ENCODE peak calls at places on chromosomes 6 and 20, in nine cellular contexts. One of them, this sample, is unnamed.

GRCh38 chr6:105806486-105806920 is 279.6 kb upstream of the PRDM1 start:
- DNase-seq in fibroblast of lung: peak; percentile 76
- DNase-seq in dorsolateral prefrontal cortex: no peak
- DNase-seq in sigmoid colon: no peak
- DNase-seq in keratinocyte: no peak
- DNase-seq in brain microvascular endothelial cell: no peak
- DNase-seq in neural progenitor cell: no peak
- DNase-seq in spleen: no peak
- DNase-seq in A549: peak; percentile 79
- DNase-seq in this sample: no peak

GRCh38 chr20:45392733-45393132 is 14.6 kb upstream of the TP53TG5 start:
- DNase-seq in A549: no peak
- DNase-seq in fibroblast of lung: no peak
- DNase-seq in spleen: no peak
- DNase-seq in neural progenitor cell: no peak
- DNase-seq in dorsolateral prefrontal cortex: no peak
- DNase-seq in sigmoid colon: no peak
- DNase-seq in brain microvascular endothelial cell: no peak
- DNase-seq in keratinocyte: no peak
- DNase-seq in this sample: no peak

GRCh38 chr20:41956316-41957050 is 338.3 kb upstream of the CHD6 start:
- DNase-seq in keratinocyte: no peak
- DNase-seq in fibroblast of lung: no peak
- DNase-seq in sigmoid colon: no peak
- DNase-seq in A549: peak; percentile 21
- DNase-seq in brain microvascular endothelial cell: no peak
- DNase-seq in neural progenitor cell: peak; percentile 44
- DNase-seq in dorsolateral prefrontal cortex: no peak
- DNase-seq in spleen: no peak
- DNase-seq in this sample: no peak

GRCh38 chr6:41698350-41698781 is 37.0 kb downstream of the TFEB start:
- DNase-seq in dorsolateral prefrontal cortex: no peak
- DNase-seq in keratinocyte: no peak
- DNase-seq in spleen: no peak
- DNase-seq in brain microvascular endothelial cell: peak; percentile 96
- DNase-seq in neural progenitor cell: peak; percentile 27
- DNase-seq in fibroblast of lung: peak; percentile 77
- DNase-seq in A549: no peak
- DNase-seq in sigmoid colon: no peak
- DNase-seq in this sample: peak; percentile 13

GRCh38 chr6:122692175-122692598 is 82.0 kb downstream of the PKIB start:
- DNase-seq in fibroblast of lung: peak; percentile 62
- DNase-seq in keratinocyte: no peak
- DNase-seq in neural progenitor cell: no peak
- DNase-seq in brain microvascular endothelial cell: no peak
- DNase-seq in spleen: no peak
- DNase-seq in A549: no peak
- DNase-seq in dorsolateral prefrontal cortex: no peak
- DNase-seq in sigmoid colon: no peak
- DNase-seq in this sample: no peak

GRCh38 chr6:11851405-11851804 is 72.8 kb upstream of the ADTRP start:
- DNase-seq in brain microvascular endothelial cell: peak; percentile 52
- DNase-seq in spleen: no peak
- DNase-seq in A549: peak; percentile 38
- DNase-seq in fibroblast of lung: no peak
- DNase-seq in sigmoid colon: no peak
- DNase-seq in dorsolateral prefrontal cortex: no peak
- DNase-seq in neural progenitor cell: no peak
- DNase-seq in keratinocyte: peak; percentile 13
- DNase-seq in this sample: no peak

GRCh38 chr6:109336221-109336955 is 45.9 kb downstream of the CD164 start:
- DNase-seq in fibroblast of lung: peak; percentile 55
- DNase-seq in dorsolateral prefrontal cortex: no peak
- DNase-seq in neural progenitor cell: no peak
- DNase-seq in sigmoid colon: no peak
- DNase-seq in spleen: no peak
- DNase-seq in brain microvascular endothelial cell: peak; percentile 16
- DNase-seq in keratinocyte: peak; percentile 21
- DNase-seq in A549: peak; percentile 73
- DNase-seq in this sample: no peak

GRCh38 chr6:167252271-167252670 is 38.8 kb upstream of the UNC93A start:
- DNase-seq in spleen: no peak
- DNase-seq in brain microvascular endothelial cell: no peak
- DNase-seq in A549: no peak
- DNase-seq in sigmoid colon: no peak
- DNase-seq in fibroblast of lung: no peak
- DNase-seq in dorsolateral prefrontal cortex: no peak
- DNase-seq in neural progenitor cell: no peak
- DNase-seq in keratinocyte: no peak
- DNase-seq in this sample: no peak

GRCh38 chr6:143187173-143187908 is 126.7 kb downstream of the AIG1 start:
- DNase-seq in brain microvascular endothelial cell: peak; percentile 68
- DNase-seq in spleen: no peak
- DNase-seq in neural progenitor cell: no peak
- DNase-seq in fibroblast of lung: peak; percentile 45
- DNase-seq in sigmoid colon: no peak
- DNase-seq in dorsolateral prefrontal cortex: no peak
- DNase-seq in A549: no peak
- DNase-seq in keratinocyte: no peak
- DNase-seq in this sample: peak; percentile 82

GRCh38 chr20:2809690-2810089 is 5.1 kb upstream of the C20orf141 start:
- DNase-seq in spleen: no peak
- DNase-seq in fibroblast of lung: no peak
- DNase-seq in keratinocyte: no peak
- DNase-seq in brain microvascular endothelial cell: no peak
- DNase-seq in sigmoid colon: no peak
- DNase-seq in dorsolateral prefrontal cortex: no peak
- DNase-seq in neural progenitor cell: no peak
- DNase-seq in A549: no peak
- DNase-seq in this sample: no peak

GRCh38 chr20:33697129-33697528 is 10.9 kb upstream of the E2F1 start:
- DNase-seq in keratinocyte: no peak
- DNase-seq in A549: no peak
- DNase-seq in brain microvascular endothelial cell: no peak
- DNase-seq in fibroblast of lung: no peak
- DNase-seq in sigmoid colon: peak; percentile 86
- DNase-seq in dorsolateral prefrontal cortex: no peak
- DNase-seq in spleen: no peak
- DNase-seq in neural progenitor cell: no peak
- DNase-seq in this sample: no peak

GRCh38 chr6:118663993-118664985 is 12.9 kb upstream of the CEP85L start:
- DNase-seq in fibroblast of lung: no peak
- DNase-seq in A549: no peak
- DNase-seq in spleen: no peak
- DNase-seq in dorsolateral prefrontal cortex: no peak
- DNase-seq in neural progenitor cell: no peak
- DNase-seq in keratinocyte: no peak
- DNase-seq in brain microvascular endothelial cell: no peak
- DNase-seq in sigmoid colon: no peak
- DNase-seq in this sample: no peak

GRCh38 chr20:23048283-23049200 is 930 bp downstream of the THBD start:
- DNase-seq in dorsolateral prefrontal cortex: peak; percentile 42
- DNase-seq in A549: peak; percentile 83
- DNase-seq in brain microvascular endothelial cell: no peak
- DNase-seq in neural progenitor cell: peak; percentile 78
- DNase-seq in spleen: peak; percentile 96
- DNase-seq in keratinocyte: no peak
- DNase-seq in fibroblast of lung: peak; percentile 23
- DNase-seq in sigmoid colon: peak; percentile 75
- DNase-seq in this sample: no peak
- H3K4me3 ChIP-seq in dorsolateral prefrontal cortex: peak overlapping the region; percentile 49
- H3K4me3 ChIP-seq in A549: peak overlapping the region; percentile 72
- H3K4me3 ChIP-seq in brain microvascular endothelial cell: peak overlapping the region; percentile 65
- H3K4me3 ChIP-seq in neural progenitor cell: peak overlapping the region; percentile 49
- H3K4me3 ChIP-seq in spleen: peak overlapping the region; percentile 56
- H3K4me3 ChIP-seq in keratinocyte: peak overlapping the region; percentile 46
- H3K4me3 ChIP-seq in fibroblast of lung: peak overlapping the region; percentile 2
- H3K4me3 ChIP-seq in sigmoid colon: peak overlapping the region; percentile 32
- H3K4me3 ChIP-seq in this sample: peak overlapping the region; percentile 35

GRCh38 chr6:63121166-63121565 is 90.1 kb upstream of the FKBP1C start:
- DNase-seq in A549: peak; percentile 12
- DNase-seq in keratinocyte: no peak
- DNase-seq in sigmoid colon: no peak
- DNase-seq in dorsolateral prefrontal cortex: no peak
- DNase-seq in spleen: no peak
- DNase-seq in neural progenitor cell: no peak
- DNase-seq in fibroblast of lung: no peak
- DNase-seq in brain microvascular endothelial cell: no peak
- DNase-seq in this sample: no peak
- TF ChIP-seq CTCF in A549: no peak
- TF ChIP-seq CTCF in keratinocyte: no peak
- TF ChIP-seq CTCF in sigmoid colon: no peak
- TF ChIP-seq CTCF in dorsolateral prefrontal cortex: no peak
- TF ChIP-seq CTCF in spleen: no peak
- TF ChIP-seq CTCF in neural progenitor cell: peak; percentile 16
- TF ChIP-seq CTCF in fibroblast of lung: no peak
- TF ChIP-seq CTCF in brain microvascular endothelial cell: no peak
- TF ChIP-seq CTCF in this sample: no peak

DNA sequence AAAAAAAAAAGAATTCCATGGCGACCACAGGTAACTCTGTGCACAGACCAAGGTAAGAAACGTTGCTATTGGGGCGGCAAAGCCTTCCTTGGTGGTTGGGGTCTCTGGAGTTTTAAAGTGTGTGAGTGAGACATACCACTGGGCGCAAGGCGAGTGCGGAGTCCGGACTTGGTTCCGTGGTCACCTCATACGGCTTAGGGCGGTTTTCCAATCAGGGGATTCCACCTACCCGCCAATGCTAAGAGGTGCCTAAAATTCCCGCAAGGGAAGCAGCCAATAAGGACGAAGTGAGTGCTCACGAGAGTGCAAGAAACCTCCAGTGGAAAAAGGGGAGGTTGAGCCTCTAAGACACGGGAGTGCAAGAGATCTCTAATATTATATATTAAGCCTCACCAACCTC is 68.6 kb upstream of the PRSS16 start:
- DNase-seq in brain microvascular endothelial cell: no peak
- DNase-seq in dorsolateral prefrontal cortex: no peak
- DNase-seq in keratinocyte: no peak
- DNase-seq in fibroblast of lung: no peak
- DNase-seq in neural progenitor cell: peak; percentile 57
- DNase-seq in A549: no peak
- DNase-seq in spleen: no peak
- DNase-seq in sigmoid colon: no peak
- DNase-seq in this sample: no peak
- H3K4me3 ChIP-seq in brain microvascular endothelial cell: peak overlapping the region; percentile 96
- H3K4me3 ChIP-seq in dorsolateral prefrontal cortex: peak overlapping the region; percentile 96
- H3K4me3 ChIP-seq in keratinocyte: peak overlapping the region; percentile 80
- H3K4me3 ChIP-seq in fibroblast of lung: peak overlapping the region; percentile 82
- H3K4me3 ChIP-seq in neural progenitor cell: peak overlapping the region; percentile 100
- H3K4me3 ChIP-seq in A549: peak overlapping the region; percentile 79
- H3K4me3 ChIP-seq in spleen: peak overlapping the region; percentile 86
- H3K4me3 ChIP-seq in sigmoid colon: peak overlapping the region; percentile 94
- H3K4me3 ChIP-seq in this sample: peak overlapping the region; percentile 99

DNA sequence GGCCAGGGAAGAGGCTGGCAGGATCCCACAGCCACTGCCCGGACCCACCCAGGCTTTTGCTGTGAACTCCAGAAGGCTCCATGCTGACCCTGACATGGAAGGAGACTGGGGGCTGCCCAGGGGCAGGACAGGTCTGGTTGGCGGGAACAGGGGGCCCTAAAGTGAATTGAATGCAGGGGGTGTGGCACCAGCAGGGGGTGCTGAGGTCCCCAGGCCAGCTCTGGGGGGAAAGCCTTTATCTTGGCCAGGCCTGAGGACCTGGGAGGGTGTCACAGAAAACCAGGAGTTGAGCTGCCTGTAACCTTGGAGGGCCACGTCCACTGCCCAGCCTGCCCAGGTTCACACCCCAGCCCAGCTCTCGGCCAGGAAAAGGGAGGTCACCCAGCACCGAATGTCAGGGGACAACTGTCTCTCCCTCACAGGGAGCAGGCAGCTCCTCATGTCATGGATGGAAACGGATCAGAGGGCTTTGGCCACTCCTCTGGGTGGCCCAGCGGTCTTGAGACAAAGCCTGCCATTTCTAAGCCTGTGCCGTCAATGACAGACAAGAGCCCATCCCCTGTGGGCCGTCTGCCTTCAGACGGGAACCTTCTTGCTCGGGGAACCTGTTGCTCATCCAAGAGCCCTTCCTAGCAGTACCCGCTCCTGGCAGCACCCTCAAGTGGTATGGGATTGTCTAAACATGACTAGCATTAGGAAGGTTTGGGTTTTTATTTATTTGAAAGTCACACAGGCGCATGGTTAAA is 2.9 kb upstream of the YTHDF1 start:
- DNase-seq in spleen: no peak
- DNase-seq in sigmoid colon: no peak
- DNase-seq in neural progenitor cell: no peak
- DNase-seq in brain microvascular endothelial cell: no peak
- DNase-seq in A549: no peak
- DNase-seq in dorsolateral prefrontal cortex: no peak
- DNase-seq in keratinocyte: no peak
- DNase-seq in fibroblast of lung: no peak
- DNase-seq in this sample: no peak
- TF ChIP-seq CTCF in spleen: no peak
- TF ChIP-seq CTCF in sigmoid colon: no peak
- TF ChIP-seq CTCF in neural progenitor cell: no peak
- TF ChIP-seq CTCF in brain microvascular endothelial cell: peak; percentile 11
- TF ChIP-seq CTCF in A549: no peak
- TF ChIP-seq CTCF in dorsolateral prefrontal cortex: no peak
- TF ChIP-seq CTCF in keratinocyte: no peak
- TF ChIP-seq CTCF in fibroblast of lung: no peak
- TF ChIP-seq CTCF in this sample: peak; percentile 15

DNA sequence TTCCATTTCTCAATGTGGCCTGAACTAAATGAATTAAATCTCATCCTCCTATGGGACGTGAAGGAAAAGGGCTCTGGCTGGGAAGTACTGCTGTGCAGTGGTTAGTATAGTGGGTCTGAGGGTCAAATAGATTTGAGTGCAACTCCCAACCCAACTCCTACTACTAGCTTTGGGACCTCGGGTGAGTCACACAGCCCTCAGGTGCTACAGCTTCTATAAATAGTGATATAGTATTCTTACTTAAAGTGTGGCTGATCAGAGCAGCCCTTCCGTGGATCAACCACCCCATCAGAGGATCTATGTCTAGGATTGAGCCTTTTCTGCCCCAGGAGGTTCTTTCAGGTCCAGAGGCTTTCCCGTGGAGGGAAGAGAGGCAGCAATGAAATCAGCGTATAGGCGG is 904 bp upstream of the UST start:
- DNase-seq in spleen: no peak
- DNase-seq in brain microvascular endothelial cell: no peak
- DNase-seq in dorsolateral prefrontal cortex: no peak
- DNase-seq in keratinocyte: no peak
- DNase-seq in neural progenitor cell: no peak
- DNase-seq in sigmoid colon: no peak
- DNase-seq in fibroblast of lung: no peak
- DNase-seq in A549: no peak
- DNase-seq in this sample: no peak
- H3K4me3 ChIP-seq in spleen: peak overlapping the region; percentile 93
- H3K4me3 ChIP-seq in brain microvascular endothelial cell: peak overlapping the region; percentile 70
- H3K4me3 ChIP-seq in dorsolateral prefrontal cortex: peak overlapping the region; percentile 75
- H3K4me3 ChIP-seq in keratinocyte: peak overlapping the region; percentile 72
- H3K4me3 ChIP-seq in neural progenitor cell: peak overlapping the region; percentile 93
- H3K4me3 ChIP-seq in sigmoid colon: peak overlapping the region; percentile 69
- H3K4me3 ChIP-seq in fibroblast of lung: peak overlapping the region; percentile 50
- H3K4me3 ChIP-seq in A549: peak overlapping the region; percentile 89
- H3K4me3 ChIP-seq in this sample: peak overlapping the region; percentile 72

DNA sequence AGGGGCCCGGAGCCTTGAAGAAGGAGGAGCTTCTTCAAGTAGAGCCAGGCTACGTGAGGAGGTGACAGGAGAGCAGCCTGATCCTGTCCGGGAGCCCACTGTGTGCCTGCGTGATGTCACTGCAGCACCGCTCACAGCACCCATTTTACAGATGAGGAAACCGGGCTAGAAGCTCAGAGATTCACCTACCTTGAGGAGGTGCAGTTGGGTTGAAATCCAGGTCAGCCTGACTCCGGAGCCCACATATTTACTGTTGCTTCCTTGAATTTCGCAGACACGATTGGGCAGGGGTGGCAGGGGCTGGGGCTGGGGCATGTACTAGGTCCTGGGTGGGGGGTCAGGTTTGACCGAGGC is 12.5 kb downstream of the VSTM2L start:
- DNase-seq in keratinocyte: no peak
- DNase-seq in sigmoid colon: no peak
- DNase-seq in dorsolateral prefrontal cortex: no peak
- DNase-seq in spleen: no peak
- DNase-seq in brain microvascular endothelial cell: no peak
- DNase-seq in neural progenitor cell: no peak
- DNase-seq in A549: no peak
- DNase-seq in fibroblast of lung: no peak
- DNase-seq in this sample: no peak
- TF ChIP-seq CTCF in keratinocyte: no peak
- TF ChIP-seq CTCF in sigmoid colon: no peak
- TF ChIP-seq CTCF in dorsolateral prefrontal cortex: no peak
- TF ChIP-seq CTCF in spleen: no peak
- TF ChIP-seq CTCF in brain microvascular endothelial cell: no peak
- TF ChIP-seq CTCF in neural progenitor cell: no peak
- TF ChIP-seq CTCF in A549: no peak
- TF ChIP-seq CTCF in fibroblast of lung: no peak
- TF ChIP-seq CTCF in this sample: no peak